ENCODE peak calls at places on chromosome 21, in seven cellular contexts. B is HFF-Myc, N is breast epithelium, W is cardiac fibroblast, I is AG09309, L is omental fat pad, Y is psoas muscle. E is an unnamed sample.

GRCh38 chr21:41903559-41904351 is 24.6 kb upstream of the PRDM15 start:
- DNase-seq in N (no peak), I (no peak), L (no peak), B (no peak), W (no peak), Y (no peak), E (no peak)

GRCh38 chr21:16117331-16117730 is 387.5 kb downstream of the USP25 start:
- DNase-seq in L (no peak), B (peak; percentile 5), W (peak; percentile 33), I (no peak), N (no peak), Y (no peak), E (no peak)

GRCh38 chr21:43855955-43856354 is 9.1 kb upstream of the AGPAT3 start:
- DNase-seq in Y (no peak), B (no peak), L (no peak), W (no peak), N (no peak), I (no peak), E (no peak)

GRCh38 chr21:44337941-44338895 is 972 bp downstream of the CFAP410 start:
- DNase-seq in W (peak; percentile 62), L (no peak), B (peak; percentile 19), I (no peak), N (peak; percentile 78), Y (peak; percentile 64), E (peak; percentile 41)

GRCh38 chr21:14995695-14996490 is 68.9 kb downstream of the NRIP1 start:
- DNase-seq in W (peak; percentile 78), I (no peak), Y (no peak), L (no peak), B (no peak), N (no peak), E (no peak)

GRCh38 chr21:19941626-19942025 is 1056.6 kb upstream of the NCAM2 start:
- DNase-seq in L (no peak), I (no peak), B (no peak), N (no peak), W (no peak), Y (no peak), E (no peak)

GRCh38 chr21:29018540-29018939 is 609 bp downstream of the RWDD2B start:
- DNase-seq in W (peak; percentile 30), B (no peak), L (no peak), Y (no peak), I (no peak), N (no peak), E (no peak)

GRCh38 chr21:43467785-43468184 is 40.9 kb upstream of the SIK1 start:
- DNase-seq in I (no peak), B (no peak), L (peak; percentile 11), Y (no peak), N (no peak), W (no peak), E (no peak)

GRCh38 chr21:43367296-43367695 is 59.6 kb downstream of the SIK1 start:
- DNase-seq in I (no peak), Y (no peak), L (no peak), N (no peak), B (no peak), W (no peak), E (no peak)

GRCh38 chr21:42781150-42781980 is 98.0 kb downstream of the WDR4 start:
- DNase-seq in W (no peak), Y (no peak), N (peak; percentile 50), L (no peak), B (no peak), I (no peak), E (no peak)

GRCh38 chr21:43343095-43343991 is 83.6 kb downstream of the SIK1 start:
- DNase-seq in L (no peak), N (no peak), B (no peak), I (no peak), Y (no peak), W (no peak), E (no peak)

GRCh38 chr21:16913010-16913409 is 599.8 kb upstream of the CXADR start:
- DNase-seq in N (no peak), Y (no peak), W (no peak), B (no peak), I (no peak), L (no peak), E (no peak)

GRCh38 chr21:42237577-42237976 is 18.6 kb downstream of the ABCG1 start:
- DNase-seq in N (no peak), Y (no peak), I (no peak), L (no peak), B (no peak), W (no peak), E (no peak)

GRCh38 chr21:31184462-31184861 is 146.2 kb upstream of the KRTAP19-8 start:
- DNase-seq in Y (no peak), L (no peak), B (no peak), N (no peak), I (no peak), W (no peak), E (no peak)

GRCh38 chr21:41926068-41926806 is 27.6 kb downstream of the C2CD2 start:
- DNase-seq in N (no peak), Y (no peak), I (no peak), L (no peak), W (peak; percentile 65), B (no peak), E (no peak)

GRCh38 chr21:41928621-41929220 is 25.1 kb downstream of the C2CD2 start:
- DNase-seq in N (no peak), B (no peak), I (no peak), W (no peak), L (no peak), Y (no peak), E (no peak)

GRCh38 chr21:30979054-30979453 is 59.2 kb downstream of the KRTAP19-8 start:
- DNase-seq in W (no peak), L (no peak), B (no peak), N (no peak), I (no peak), Y (no peak), E (no peak)

GRCh38 chr21:36422279-36423098 is 37.3 kb downstream of the CHAF1B start:
- DNase-seq in B (peak; percentile 24), Y (peak; percentile 43), W (peak; percentile 76), I (no peak), N (no peak), L (no peak), E (no peak)

GRCh38 chr21:16634522-16634914 is 878.3 kb upstream of the CXADR start:
- DNase-seq in L (no peak), N (no peak), I (no peak), Y (no peak), W (no peak), B (no peak), E (no peak)

DNA sequence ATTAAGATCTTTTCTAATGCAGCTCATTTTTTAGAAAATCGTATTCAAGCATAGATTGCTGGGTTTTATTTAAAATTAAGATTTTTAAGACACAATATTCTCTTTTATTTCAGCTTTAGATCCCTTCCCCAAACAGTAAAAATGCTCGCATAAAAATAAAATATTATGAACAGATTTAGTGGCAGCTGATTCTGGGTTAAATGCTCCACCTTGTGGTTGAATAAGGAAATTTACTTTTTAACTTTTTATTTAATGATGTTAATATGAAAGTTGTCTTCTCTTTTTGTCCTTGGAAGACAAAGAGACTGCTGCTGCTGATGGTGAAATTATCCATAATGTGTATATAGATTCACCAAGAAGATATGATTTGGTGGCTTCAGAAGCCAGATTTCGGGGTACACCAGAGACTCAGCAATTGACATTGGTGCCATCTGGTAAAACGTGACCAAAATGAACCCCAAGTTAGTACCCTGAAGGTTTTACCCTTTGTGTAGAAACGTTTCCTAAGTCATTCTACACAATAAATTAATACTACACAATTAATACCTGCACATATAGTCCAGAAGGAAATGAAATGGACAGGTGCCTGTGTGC is 128.0 kb downstream of the ADAMTS1 start:
- DNase-seq in N (no peak), B (no peak), W (peak; percentile 50), I (no peak), L (no peak), Y (no peak), E (no peak)
- TF ChIP-seq CTCF in N (peak; percentile 67), B (peak; percentile 22), W (peak; percentile 43), I (peak; percentile 43), L (no peak), Y (peak; percentile 56), E (peak; percentile 69)

GRCh38 chr21:45541221-45542039 is 810 bp downstream of the SLC19A1 start:
- DNase-seq in I (no peak), Y (peak; percentile 84), W (peak; percentile 72), B (peak; percentile 32), L (peak; percentile 42), N (peak; percentile 54), E (peak; percentile 48)
- TF ChIP-seq CTCF in I (no peak), Y (no peak), W (no peak), B (no peak), L (no peak), N (no peak), E (no peak)

DNA sequence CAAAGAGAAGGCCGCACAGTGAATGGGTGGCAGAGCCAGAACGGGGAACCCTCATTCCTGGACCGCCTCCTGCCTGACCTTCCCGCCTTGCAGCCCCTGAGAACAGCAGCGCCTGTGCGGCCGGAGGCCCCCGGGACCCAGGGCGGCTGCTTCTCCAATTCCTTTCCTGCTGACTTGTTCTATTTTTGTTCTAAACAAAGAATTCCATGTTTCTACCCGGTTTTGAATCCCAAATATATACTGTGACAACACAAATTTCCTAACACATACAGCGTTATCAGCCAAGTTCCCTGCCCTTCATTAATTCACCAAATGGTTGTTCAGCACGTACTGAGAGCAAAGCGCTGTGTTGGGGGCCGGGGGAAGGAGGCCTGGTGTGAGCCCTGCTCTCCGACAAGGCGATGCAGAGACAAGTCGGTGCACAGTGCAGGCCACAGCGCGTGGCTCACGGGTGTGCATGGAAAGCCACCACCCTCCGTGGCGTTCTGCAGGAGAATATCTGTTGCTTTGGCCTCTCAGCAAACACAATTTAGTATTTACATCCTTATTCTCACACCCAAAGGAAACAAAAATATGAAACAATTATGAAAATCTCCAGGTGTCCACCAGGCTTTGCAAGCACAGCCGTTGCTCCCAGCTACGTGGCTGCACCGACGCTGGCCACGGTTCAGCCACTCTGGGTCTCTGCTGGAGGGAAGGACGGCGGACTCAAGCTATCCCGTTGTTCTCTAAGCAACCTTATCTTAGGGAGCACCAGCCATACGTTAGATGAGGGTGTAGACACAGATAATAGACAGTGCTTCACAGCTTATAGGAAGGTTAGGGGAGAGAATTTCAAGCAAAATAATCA is 31.7 kb upstream of the COL6A2 start:
- DNase-seq in L (no peak), W (peak; percentile 43), Y (no peak), I (no peak), N (no peak), B (no peak), E (no peak)
- TF ChIP-seq CTCF in L (no peak), W (no peak), Y (no peak), I (no peak), N (no peak), B (no peak), E (no peak)

DNA sequence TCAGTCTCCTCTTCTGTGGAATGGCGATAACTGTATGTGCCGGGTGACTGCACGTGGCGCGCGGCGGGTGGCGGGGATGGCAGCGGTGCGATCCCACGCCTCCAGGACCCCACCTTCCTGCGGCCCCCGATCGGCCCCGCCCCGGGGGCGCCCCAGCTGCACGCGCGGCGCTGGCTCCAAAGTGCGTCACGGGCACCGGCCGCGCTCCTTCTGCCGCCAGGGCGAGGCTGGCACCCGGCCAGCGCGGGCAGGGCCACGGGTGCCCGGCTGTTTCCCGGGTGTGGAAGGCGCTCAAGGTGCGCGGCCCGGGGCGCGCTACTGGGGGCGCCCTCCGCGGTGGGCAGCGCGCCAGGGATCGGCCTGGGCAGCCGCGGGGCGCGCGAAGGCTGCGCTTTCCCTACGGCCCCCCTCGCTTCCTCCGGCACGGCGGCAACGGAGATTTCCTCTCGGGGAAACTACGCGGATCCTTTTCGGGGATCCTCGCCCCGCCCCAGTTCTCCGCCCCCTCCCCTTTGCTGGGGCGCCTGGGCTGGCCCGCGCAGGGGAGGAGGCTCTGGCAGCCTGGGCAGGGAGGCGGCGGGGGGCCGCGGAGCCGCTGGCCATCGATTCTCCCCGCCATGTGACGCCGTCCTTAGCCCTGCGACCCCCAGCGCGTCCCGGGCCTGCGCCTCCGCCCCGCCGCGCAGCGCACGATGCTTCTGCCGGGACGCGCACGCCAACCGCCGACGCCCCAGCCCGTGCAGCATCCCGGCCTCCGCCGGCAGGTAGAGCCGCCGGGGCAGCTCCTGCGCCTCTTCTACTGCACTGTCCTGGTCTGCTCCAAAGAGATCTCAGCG is at the start of gene EVA1C:
- DNase-seq in L (no peak), N (peak; percentile 53), B (no peak), Y (peak; percentile 74), W (peak; percentile 86), I (no peak), E (peak; percentile 17)
- TF ChIP-seq CTCF in L (no peak), N (peak; percentile 34), B (no peak), Y (peak; percentile 26), W (no peak), I (no peak), E (no peak)

E was measured in activated B cell treated with CpG ODN at 0.5 μM for 24 hours.